ENCODE peak calls at places on chromosome 15, in seven cellular contexts. M is heart left ventricle, Y is astrocyte, K is SK-N-SH, J is substantia nigra, N is GM23338, E is transverse colon. O is an unnamed sample.
A peak's percentile ranks its signal among the peaks of the same experiment; 100 is the strongest.

GRCh38 chr15:73637527-73637926 is 4.3 kb upstream of the NPTN start:
- DNase-seq in M (no peak), Y (no peak), K (no peak), J (no peak), N (peak; percentile 44), E (no peak), O (no peak)

GRCh38 chr15:75750261-75751050 is 37.8 kb upstream of the CSPG4 start:
- DNase-seq in M (no peak), Y (no peak), K (no peak), J (no peak), N (no peak), E (peak; percentile 4), O (no peak)

GRCh38 chr15:46277994-46278885 is 643.4 kb downstream of the SQOR start:
- DNase-seq in M (no peak), Y (no peak), K (peak; percentile 36), J (no peak), N (no peak), E (no peak), O (no peak)

GRCh38 chr15:73082719-73083275 is 30.5 kb downstream of the NEO1 start:
- DNase-seq in M (no peak), Y (peak; percentile 44), K (peak; percentile 16), J (no peak), N (no peak), E (no peak), O (no peak)

GRCh38 chr15:74619916-74620635 is 4.4 kb downstream of the CLK3 start:
- DNase-seq in M (no peak), Y (no peak), K (no peak), J (no peak), N (no peak), E (no peak), O (no peak)

GRCh38 chr15:69172854-69173253 is 12.4 kb downstream of the GLCE start:
- DNase-seq in M (no peak), Y (no peak), K (no peak), J (no peak), N (no peak), E (peak; percentile 22), O (no peak)

GRCh38 chr15:37751401-37751800 is 183.0 kb upstream of the TMCO5A start:
- DNase-seq in M (no peak), Y (no peak), K (no peak), J (no peak), N (no peak), E (no peak), O (no peak)

GRCh38 chr15:59636184-59636583 is 21.1 kb downstream of the GTF2A2 start:
- DNase-seq in M (no peak), Y (no peak), K (no peak), J (no peak), N (no peak), E (no peak), O (no peak)

GRCh38 chr15:45139770-45140169 is 10.0 kb downstream of the DUOX1 start:
- DNase-seq in M (peak; percentile 2), Y (no peak), K (no peak), J (no peak), N (no peak), E (no peak), O (no peak)

GRCh38 chr15:28085489-28086174 is 13.5 kb downstream of the OCA2 start:
- DNase-seq in M (no peak), Y (no peak), K (no peak), J (no peak), N (no peak), E (no peak), O (no peak)

GRCh38 chr15:63858881-63859280 is 25.1 kb upstream of the HERC1 start:
- DNase-seq in M (peak; percentile 36), Y (peak; percentile 10), K (no peak), J (no peak), N (no peak), E (no peak), O (no peak)

GRCh38 chr15:90463381-90463780 is 66.3 kb upstream of the CRTC3 start:
- DNase-seq in M (no peak), Y (peak; percentile 93), K (no peak), J (peak; percentile 59), N (no peak), E (no peak), O (peak; percentile 15)

GRCh38 chr15:90660195-90660995 is 56.8 kb upstream of the BLM start:
- DNase-seq in M (peak; percentile 87), Y (peak; percentile 84), K (no peak), J (no peak), N (no peak), E (peak; percentile 54), O (no peak)

GRCh38 chr15:78301326-78301725 is 1.9 kb upstream of the SKIC8 start:
- DNase-seq in M (no peak), Y (no peak), K (no peak), J (no peak), N (no peak), E (no peak), O (no peak)

GRCh38 chr15:70023769-70024491 is 73.8 kb downstream of the TLE3 start:
- DNase-seq in M (peak; percentile 59), Y (peak; percentile 59), K (no peak), J (no peak), N (no peak), E (peak; percentile 25), O (no peak)

GRCh38 chr15:38414351-38414750 is 39.6 kb upstream of the FAM98B start:
- DNase-seq in M (peak; percentile 63), Y (peak; percentile 52), K (peak; percentile 54), J (peak; percentile 14), N (peak; percentile 81), E (peak; percentile 41), O (peak; percentile 21)

GRCh38 chr15:72184165-72184811 is 13.3 kb downstream of the GRAMD2A start:
- DNase-seq in M (no peak), Y (peak; percentile 32), K (peak; percentile 80), J (no peak), N (peak; percentile 86), E (peak; percentile 33), O (no peak)

GRCh38 chr15:36757189-36757814 is 177.9 kb downstream of the CDIN1 start:
- DNase-seq in M (no peak), Y (peak; percentile 70), K (no peak), J (no peak), N (no peak), E (no peak), O (no peak)

GRCh38 chr15:59400103-59400813 is 27.6 kb upstream of the MYO1E start:
- DNase-seq in M (no peak), Y (no peak), K (no peak), J (no peak), N (peak; percentile 24), E (no peak), O (no peak)

GRCh38 chr15:49678655-49679054 is 57.8 kb downstream of the DTWD1 start:
- DNase-seq in M (no peak), Y (no peak), K (no peak), J (no peak), N (no peak), E (no peak), O (no peak)

GRCh38 chr15:99708563-99708962 is 24.7 kb downstream of the LYSMD4 start:
- DNase-seq in M (peak; percentile 91), Y (peak; percentile 85), K (no peak), J (no peak), N (no peak), E (peak; percentile 77), O (no peak)

GRCh38 chr15:66929843-66930242 is 135.6 kb upstream of the SMAD3 start:
- DNase-seq in M (no peak), Y (no peak), K (no peak), J (no peak), N (no peak), E (no peak), O (no peak)

GRCh38 chr15:63986751-63987341 is 59.4 kb downstream of the DAPK2 start:
- DNase-seq in M (no peak), Y (no peak), K (no peak), J (no peak), N (no peak), E (peak; percentile 27), O (no peak)

GRCh38 chr15:66390670-66391069 is 4.0 kb downstream of the MAP2K1 start:
- DNase-seq in M (no peak), Y (no peak), K (no peak), J (no peak), N (no peak), E (peak; percentile 23), O (no peak)

GRCh38 chr15:36877294-36877693 is 223.1 kb downstream of the MEIS2 start:
- DNase-seq in M (no peak), Y (no peak), K (no peak), J (no peak), N (peak; percentile 69), E (no peak), O (no peak)

GRCh38 chr15:83129791-83130190 is 22.3 kb downstream of the TM6SF1 start:
- DNase-seq in M (no peak), Y (no peak), K (no peak), J (no peak), N (no peak), E (no peak), O (no peak)
- H3K27ac ChIP-seq in M (no peak overlapping the region), Y (no peak overlapping the region), K (no peak overlapping the region), J (no peak overlapping the region), N (no peak overlapping the region), E (no peak overlapping the region), O (no peak overlapping the region)

DNA sequence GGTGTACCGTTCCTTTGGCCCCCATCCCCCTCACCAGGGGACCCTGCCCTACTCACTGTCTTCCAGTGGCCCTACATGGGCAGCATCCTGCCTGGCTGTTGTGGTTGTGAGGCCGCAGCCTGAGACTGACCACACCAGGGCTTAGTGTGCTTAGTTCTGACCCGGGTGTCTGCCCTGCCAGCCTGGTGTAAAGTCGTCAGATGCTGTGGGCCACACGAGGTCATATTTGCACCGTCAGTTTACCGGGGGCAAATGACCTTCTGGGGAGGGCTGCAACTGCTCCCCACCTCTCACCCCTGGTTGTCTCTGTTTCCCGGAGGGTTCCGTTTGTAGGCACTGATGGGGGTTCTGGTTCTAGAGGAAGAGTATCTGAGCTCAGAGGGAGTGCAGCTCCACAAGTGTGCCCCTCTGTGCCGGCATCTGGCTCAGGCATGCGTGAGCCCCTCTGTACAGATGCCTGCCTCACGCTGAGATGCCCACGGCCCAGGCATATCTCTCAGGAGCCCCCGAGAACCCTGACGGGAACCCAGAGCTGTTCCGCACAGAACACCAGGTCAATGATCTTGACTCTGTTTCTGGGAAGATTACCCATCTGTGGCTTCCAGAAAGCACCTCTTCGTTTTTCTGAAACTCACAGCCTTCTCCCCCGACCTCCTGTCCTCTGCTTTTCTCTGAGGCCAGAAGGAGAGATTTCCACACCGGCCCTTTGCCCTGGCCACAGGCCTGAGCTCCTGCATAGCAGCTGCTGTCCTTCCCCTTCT is 19.2 kb downstream of the KLF13 start:
- DNase-seq in M (no peak), Y (no peak), K (no peak), J (no peak), N (no peak), E (no peak), O (no peak)
- H3K27ac ChIP-seq in M (peak overlapping the region; percentile 96), Y (no peak overlapping the region), K (no peak overlapping the region), J (peak overlapping the region; percentile 62), N (no peak overlapping the region), E (peak overlapping the region; percentile 80), O (no peak overlapping the region)

GRCh38 chr15:93985925-93986324 is 245.4 kb upstream of the MCTP2 start:
- DNase-seq in M (no peak), Y (no peak), K (no peak), J (no peak), N (no peak), E (no peak), O (no peak)
- H3K27ac ChIP-seq in M (no peak overlapping the region), Y (no peak overlapping the region), K (no peak overlapping the region), J (no peak overlapping the region), N (no peak overlapping the region), E (no peak overlapping the region), O (no peak overlapping the region)

DNA sequence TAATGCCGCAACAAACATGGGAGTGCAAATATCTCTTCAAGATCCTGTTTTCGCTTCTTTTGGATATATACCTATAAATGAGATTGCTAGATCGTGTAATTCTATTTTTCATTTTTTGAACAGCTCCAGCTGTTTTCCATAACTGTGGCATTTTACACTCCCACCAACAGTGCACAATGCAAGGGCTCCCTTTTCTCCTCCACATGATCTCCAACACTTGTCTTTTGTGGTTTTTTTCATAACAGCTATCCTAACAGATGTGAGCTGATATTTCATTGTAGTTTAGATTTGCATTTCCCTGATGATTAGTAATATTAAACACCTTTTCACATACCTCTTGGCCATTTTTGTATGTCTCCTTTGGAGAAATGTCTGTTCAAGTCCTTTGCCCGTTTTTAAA is 58.6 kb upstream of the TJP1 start:
- DNase-seq in M (no peak), Y (no peak), K (no peak), J (no peak), N (no peak), E (no peak), O (no peak)
- H3K27ac ChIP-seq in M (no peak overlapping the region), Y (no peak overlapping the region), K (no peak overlapping the region), J (no peak overlapping the region), N (no peak overlapping the region), E (no peak overlapping the region), O (no peak overlapping the region)